ENCODE peak calls at places on chromosomes 1 and 21, in six cellular contexts. T is CD4-positive, CD25-positive, alpha-beta regulatory T cell; Q is DMS53; M is posterior vena cava; U is foreskin fibroblast; C is activated naive CD4-positive, alpha-beta T cell treated with Interleukin-2 at 50 U/mL for 16 hours. R is an unnamed sample.

GRCh38 chr1:38221006-38221649 is 174.5 kb upstream of the POU3F1 start:
- DNase-seq in T (no peak), Q (no peak), M (no peak), U (peak), C (no peak), R (peak)

GRCh38 chr1:64829411-64830033 is 84.6 kb downstream of the RAVER2 start:
- DNase-seq in T (no peak), Q (no peak), M (no peak), U (no peak), C (no peak), R (no peak)

GRCh38 chr1:81703352-81703735 is 97.4 kb upstream of the ADGRL2 start:
- DNase-seq in T (no peak), Q (peak), M (no peak), U (peak), C (no peak), R (peak)

GRCh38 chr1:75855734-75856133 is 59.1 kb downstream of the MSH4 start:
- DNase-seq in T (no peak), Q (no peak), M (no peak), U (no peak), C (no peak), R (no peak)

GRCh38 chr1:36087233-36088123 is 1.2 kb upstream of the ADPRS start:
- DNase-seq in T (no peak), Q (peak), M (peak), U (no peak), C (no peak), R (no peak)

GRCh38 chr1:39105841-39106765 is 80.0 kb downstream of the NDUFS5 start:
- DNase-seq in T (no peak), Q (peak), M (peak), U (peak), C (peak), R (peak)

GRCh38 chr1:226882631-226883409 is 12.4 kb downstream of the PSEN2 start:
- DNase-seq in T (peak), Q (no peak), M (peak), U (peak), C (peak), R (no peak)

GRCh38 chr1:43452789-43453441 is 816 bp downstream of the HYI start:
- DNase-seq in T (no peak), Q (peak), M (peak), U (peak), C (no peak), R (peak)

GRCh38 chr1:59169703-59170102 is 127.2 kb upstream of the FGGY start:
- DNase-seq in T (no peak), Q (no peak), M (no peak), U (no peak), C (no peak), R (no peak)

GRCh38 chr1:33986389-33987095 is 122.7 kb downstream of the HMGB4 start:
- DNase-seq in T (no peak), Q (peak), M (peak), U (peak), C (no peak), R (peak)

GRCh38 chr1:234613128-234613875 is 3.3 kb upstream of the IRF2BP2 start:
- DNase-seq in T (no peak), Q (peak), M (no peak), U (peak), C (no peak), R (peak)

GRCh38 chr1:10048601-10049000 is 15.8 kb downstream of the UBE4B start:
- DNase-seq in T (no peak), Q (no peak), M (no peak), U (no peak), C (no peak), R (no peak)

GRCh38 chr21:42532466-42533181 is 19.0 kb downstream of the SLC37A1 start:
- DNase-seq in T (no peak), Q (peak), M (peak), U (peak), C (no peak), R (no peak)

GRCh38 chr1:241698177-241698576 is 46.1 kb downstream of the WDR64 start:
- DNase-seq in T (no peak), Q (no peak), M (no peak), U (no peak), C (no peak), R (no peak)

GRCh38 chr1:96746440-96747223 is 25.0 kb downstream of the PTBP2 start:
- DNase-seq in T (no peak), Q (no peak), M (no peak), U (no peak), C (no peak), R (no peak)

GRCh38 chr21:37087188-37087587 is 14.1 kb downstream of the TTC3 start:
- DNase-seq in T (no peak), Q (peak), M (no peak), U (peak), C (no peak), R (peak)

GRCh38 chr21:43329361-43330269 is 97.3 kb downstream of the SIK1 start:
- DNase-seq in T (no peak), Q (no peak), M (no peak), U (no peak), C (no peak), R (no peak)

GRCh38 chr1:211830055-211830329 is 571 bp downstream of the LPGAT1 start:
- DNase-seq in T (peak), Q (peak), M (no peak), U (no peak), C (peak), R (no peak)

GRCh38 chr1:15051898-15052528 is 101.5 kb upstream of the TMEM51 start:
- DNase-seq in T (no peak), Q (no peak), M (no peak), U (no peak), C (no peak), R (no peak)

GRCh38 chr1:230306158-230306557 is 120.0 kb downstream of the PGBD5 start:
- DNase-seq in T (peak), Q (no peak), M (peak), U (no peak), C (peak), R (no peak)

GRCh38 chr1:54869173-54869851 is 17.7 kb downstream of the DHCR24 start:
- DNase-seq in T (no peak), Q (peak), M (no peak), U (no peak), C (no peak), R (no peak)

GRCh38 chr1:10610901-10611600 is 136.3 kb downstream of the PEX14 start:
- DNase-seq in T (no peak), Q (no peak), M (no peak), U (no peak), C (no peak), R (peak)

GRCh38 chr1:9807541-9807940 is 16.2 kb downstream of the CLSTN1 start:
- DNase-seq in T (no peak), Q (no peak), M (no peak), U (no peak), C (no peak), R (no peak)